ENCODE peak calls at places on chromosome 1, in seven cellular contexts. One of them, this sample, is unnamed.

GRCh38 chr1:23562138-23562819 is 3.0 kb upstream of the ID3 start:
- DNase-seq in body of pancreas: peak
- DNase-seq in NCI-H446: peak
- DNase-seq in iris pigment epithelial cell: peak
- DNase-seq in putamen: peak
- DNase-seq in lung: peak
- DNase-seq in A673: peak
- DNase-seq in this sample: no peak

GRCh38 chr1:24874611-24875225 is 55.4 kb downstream of the RUNX3 start:
- DNase-seq in body of pancreas: no peak
- DNase-seq in iris pigment epithelial cell: no peak
- DNase-seq in A673: no peak
- DNase-seq in lung: no peak
- DNase-seq in NCI-H446: no peak
- DNase-seq in putamen: no peak
- DNase-seq in this sample: no peak

GRCh38 chr1:15148004-15148403 is 5.5 kb upstream of the TMEM51 start:
- DNase-seq in body of pancreas: no peak
- DNase-seq in lung: no peak
- DNase-seq in NCI-H446: no peak
- DNase-seq in A673: no peak
- DNase-seq in iris pigment epithelial cell: no peak
- DNase-seq in putamen: no peak
- DNase-seq in this sample: no peak

GRCh38 chr1:27350673-27351540 is 9.1 kb downstream of the SYTL1 start:
- DNase-seq in lung: no peak
- DNase-seq in body of pancreas: no peak
- DNase-seq in A673: no peak
- DNase-seq in NCI-H446: no peak
- DNase-seq in putamen: no peak
- DNase-seq in iris pigment epithelial cell: peak
- DNase-seq in this sample: no peak

GRCh38 chr1:201633811-201634210 is 94.9 kb downstream of the NAV1 start:
- DNase-seq in iris pigment epithelial cell: peak
- DNase-seq in body of pancreas: no peak
- DNase-seq in NCI-H446: no peak
- DNase-seq in A673: no peak
- DNase-seq in putamen: no peak
- DNase-seq in lung: no peak
- DNase-seq in this sample: no peak

GRCh38 chr1:75130312-75130677 is 3.9 kb upstream of the LHX8 start:
- DNase-seq in A673: no peak
- DNase-seq in body of pancreas: no peak
- DNase-seq in lung: no peak
- DNase-seq in NCI-H446: no peak
- DNase-seq in putamen: no peak
- DNase-seq in iris pigment epithelial cell: no peak
- DNase-seq in this sample: no peak

GRCh38 chr1:201561604-201562003 is 22.7 kb downstream of the NAV1 start:
- DNase-seq in putamen: no peak
- DNase-seq in NCI-H446: no peak
- DNase-seq in A673: no peak
- DNase-seq in iris pigment epithelial cell: no peak
- DNase-seq in body of pancreas: no peak
- DNase-seq in lung: no peak
- DNase-seq in this sample: no peak

GRCh38 chr1:186683637-186684410 is 3.6 kb upstream of the PTGS2 start:
- DNase-seq in NCI-H446: no peak
- DNase-seq in A673: no peak
- DNase-seq in putamen: peak
- DNase-seq in iris pigment epithelial cell: peak
- DNase-seq in lung: no peak
- DNase-seq in body of pancreas: no peak
- DNase-seq in this sample: no peak

GRCh38 chr1:215636258-215636965 is 69.3 kb downstream of the KCTD3 start:
- DNase-seq in A673: no peak
- DNase-seq in lung: no peak
- DNase-seq in iris pigment epithelial cell: peak
- DNase-seq in NCI-H446: no peak
- DNase-seq in putamen: no peak
- DNase-seq in body of pancreas: no peak
- DNase-seq in this sample: no peak

GRCh38 chr1:35185200-35185599 is 7.7 kb downstream of the SFPQ start:
- DNase-seq in lung: no peak
- DNase-seq in putamen: no peak
- DNase-seq in body of pancreas: no peak
- DNase-seq in iris pigment epithelial cell: no peak
- DNase-seq in NCI-H446: no peak
- DNase-seq in A673: no peak
- DNase-seq in this sample: no peak

GRCh38 chr1:227901239-227901905 is 46.4 kb downstream of the WNT9A start:
- DNase-seq in iris pigment epithelial cell: no peak
- DNase-seq in lung: no peak
- DNase-seq in NCI-H446: no peak
- DNase-seq in putamen: no peak
- DNase-seq in body of pancreas: no peak
- DNase-seq in A673: no peak
- DNase-seq in this sample: no peak